ENCODE peak calls at places on chromosomes 13 and 19, in four cellular contexts. One of them, this sample, is unnamed. For H3K4me1, the result is how much of the 10 kb centered on the place peaks cover.

GRCh38 chr19:4183967-4184717 is 1.7 kb downstream of the ANKRD24 start:
- DNase-seq in Peyer's patch: no peak
- DNase-seq in HCT116: no peak
- DNase-seq in heart left ventricle: no peak
- DNase-seq in this sample: no peak

GRCh38 chr13:49292742-49293498 is 45.2 kb downstream of the CDADC1 start:
- DNase-seq in Peyer's patch: no peak
- DNase-seq in HCT116: no peak
- DNase-seq in heart left ventricle: peak
- DNase-seq in this sample: no peak

GRCh38 chr19:13597625-13598024 is 91.3 kb upstream of the CACNA1A start:
- DNase-seq in Peyer's patch: no peak
- DNase-seq in HCT116: peak
- DNase-seq in heart left ventricle: no peak
- DNase-seq in this sample: peak

GRCh38 chr13:35711909-35712308 is 235.4 kb upstream of the MAB21L1 start:
- DNase-seq in Peyer's patch: no peak
- DNase-seq in HCT116: no peak
- DNase-seq in heart left ventricle: no peak
- DNase-seq in this sample: no peak

GRCh38 chr13:44197791-44198770 is 175.5 kb upstream of the SERP2 start:
- DNase-seq in Peyer's patch: no peak
- DNase-seq in HCT116: no peak
- DNase-seq in heart left ventricle: no peak
- DNase-seq in this sample: no peak

GRCh38 chr13:105105471-105105870 is 1430.0 kb downstream of the EFNB2 start:
- DNase-seq in Peyer's patch: no peak
- DNase-seq in HCT116: no peak
- DNase-seq in heart left ventricle: no peak
- DNase-seq in this sample: no peak

GRCh38 chr13:29707876-29708543 is 112.5 kb upstream of the SLC7A1 start:
- DNase-seq in Peyer's patch: no peak
- DNase-seq in HCT116: peak
- DNase-seq in heart left ventricle: peak
- DNase-seq in this sample: peak

GRCh38 chr19:54653181-54653809 is 9.5 kb upstream of the LILRB4 start:
- DNase-seq in Peyer's patch: no peak
- DNase-seq in HCT116: peak
- DNase-seq in heart left ventricle: no peak
- DNase-seq in this sample: no peak

GRCh38 chr13:56736966-56737365 is 403.8 kb upstream of the PRR20A start:
- DNase-seq in Peyer's patch: no peak
- DNase-seq in HCT116: no peak
- DNase-seq in heart left ventricle: no peak
- DNase-seq in this sample: no peak

GRCh38 chr13:75721307-75721706 is 85.2 kb downstream of the LMO7 start:
- DNase-seq in Peyer's patch: no peak
- DNase-seq in HCT116: no peak
- DNase-seq in heart left ventricle: no peak
- DNase-seq in this sample: no peak

GRCh38 chr19:50564229-50565105 is 3.8 kb downstream of the LRRC4B start:
- DNase-seq in Peyer's patch: no peak
- DNase-seq in HCT116: no peak
- DNase-seq in heart left ventricle: no peak
- DNase-seq in this sample: no peak

GRCh38 chr13:107531816-107532215 is 683.5 kb downstream of the LIG4 start:
- DNase-seq in Peyer's patch: no peak
- DNase-seq in HCT116: no peak
- DNase-seq in heart left ventricle: no peak
- DNase-seq in this sample: no peak

GRCh38 chr13:58343081-58343480 is 711.5 kb downstream of the PCDH17 start:
- DNase-seq in Peyer's patch: no peak
- DNase-seq in HCT116: no peak
- DNase-seq in heart left ventricle: no peak
- DNase-seq in this sample: no peak

GRCh38 chr13:109760372-109760771 is 26.0 kb downstream of the IRS2 start:
- DNase-seq in Peyer's patch: no peak
- DNase-seq in HCT116: no peak
- DNase-seq in heart left ventricle: no peak
- DNase-seq in this sample: no peak

GRCh38 chr13:47457631-47458030 is 543.4 kb downstream of the SUCLA2 start:
- DNase-seq in Peyer's patch: no peak
- DNase-seq in HCT116: no peak
- DNase-seq in heart left ventricle: no peak
- DNase-seq in this sample: no peak

GRCh38 chr19:10021863-10022262 is 8.6 kb downstream of the RDH8 start:
- DNase-seq in Peyer's patch: no peak
- DNase-seq in HCT116: no peak
- DNase-seq in heart left ventricle: no peak
- DNase-seq in this sample: no peak

GRCh38 chr13:35953537-35954206 is 177.5 kb downstream of the DCLK1 start:
- DNase-seq in Peyer's patch: no peak
- DNase-seq in HCT116: peak
- DNase-seq in heart left ventricle: no peak
- DNase-seq in this sample: no peak

GRCh38 chr13:90700340-90700739 is 647.1 kb upstream of the MIR17HG start:
- DNase-seq in Peyer's patch: no peak
- DNase-seq in HCT116: no peak
- DNase-seq in heart left ventricle: no peak
- DNase-seq in this sample: no peak

GRCh38 chr13:51325837-51326236 is 13.7 kb upstream of the SERPINE3 start:
- DNase-seq in Peyer's patch: no peak
- DNase-seq in HCT116: no peak
- DNase-seq in heart left ventricle: no peak
- DNase-seq in this sample: no peak

GRCh38 chr19:33449799-33450198 is 71.8 kb downstream of the PEPD start:
- DNase-seq in Peyer's patch: no peak
- DNase-seq in HCT116: no peak
- DNase-seq in heart left ventricle: peak
- DNase-seq in this sample: no peak

GRCh38 chr13:64591981-64592380 is 2638.2 kb downstream of the PCDH9 start:
- DNase-seq in Peyer's patch: no peak
- DNase-seq in HCT116: no peak
- DNase-seq in heart left ventricle: no peak
- DNase-seq in this sample: no peak

GRCh38 chr19:44694184-44694579 is 4.8 kb upstream of the CEACAM16 start:
- DNase-seq in Peyer's patch: no peak
- DNase-seq in HCT116: no peak
- DNase-seq in heart left ventricle: no peak
- DNase-seq in this sample: peak

GRCh38 chr13:33352023-33352422 is 66.5 kb upstream of the STARD13 start:
- DNase-seq in Peyer's patch: no peak
- DNase-seq in HCT116: no peak
- DNase-seq in heart left ventricle: no peak
- DNase-seq in this sample: no peak

GRCh38 chr19:37997911-37998344 is 90.9 kb downstream of the SIPA1L3 start:
- DNase-seq in Peyer's patch: no peak
- DNase-seq in HCT116: peak
- DNase-seq in heart left ventricle: no peak
- DNase-seq in this sample: no peak

GRCh38 chr13:22648325-22648758 is 532.4 kb upstream of the SGCG start:
- DNase-seq in Peyer's patch: no peak
- DNase-seq in HCT116: no peak
- DNase-seq in heart left ventricle: no peak
- DNase-seq in this sample: no peak

GRCh38 chr19:13373599-13373998 is 132.7 kb downstream of the CACNA1A start:
- DNase-seq in Peyer's patch: no peak
- DNase-seq in HCT116: no peak
- DNase-seq in heart left ventricle: no peak
- DNase-seq in this sample: no peak

GRCh38 chr13:36297600-36298338 is at the start of gene CCDC169:
- DNase-seq in Peyer's patch: peak
- DNase-seq in HCT116: no peak
- DNase-seq in heart left ventricle: peak
- DNase-seq in this sample: peak

GRCh38 chr19:16625183-16625958 is 2.6 kb downstream of the MED26 start:
- DNase-seq in Peyer's patch: no peak
- DNase-seq in HCT116: no peak
- DNase-seq in heart left ventricle: no peak
- DNase-seq in this sample: no peak

GRCh38 chr19:17576758-17577532 is 21.5 kb downstream of the COLGALT1 start:
- DNase-seq in Peyer's patch: peak
- DNase-seq in HCT116: peak
- DNase-seq in heart left ventricle: no peak
- DNase-seq in this sample: no peak

GRCh38 chr19:49210901-49211451 is 53.4 kb downstream of the TRPM4 start:
- DNase-seq in Peyer's patch: no peak
- DNase-seq in HCT116: no peak
- DNase-seq in heart left ventricle: no peak
- DNase-seq in this sample: no peak
- H3K4me3 ChIP-seq in Peyer's patch: peak
- H3K4me3 ChIP-seq in HCT116: no peak
- H3K4me3 ChIP-seq in heart left ventricle: no peak
- H3K4me3 ChIP-seq in this sample: no peak

GRCh38 chr13:40679586-40679985 is 13.1 kb upstream of the FOXO1 start:
- DNase-seq in Peyer's patch: no peak
- DNase-seq in HCT116: no peak
- DNase-seq in heart left ventricle: no peak
- DNase-seq in this sample: no peak

GRCh38 chr13:40676007-40676406 is 9.6 kb upstream of the FOXO1 start:
- DNase-seq in Peyer's patch: no peak
- DNase-seq in HCT116: no peak
- DNase-seq in heart left ventricle: no peak
- DNase-seq in this sample: no peak

GRCh38 chr13:40680659-40681323 is 14.3 kb upstream of the FOXO1 start:
- DNase-seq in Peyer's patch: no peak
- DNase-seq in HCT116: no peak
- DNase-seq in heart left ventricle: no peak
- DNase-seq in this sample: no peak

GRCh38 chr13:40673414-40673813 is 7.0 kb upstream of the FOXO1 start:
- DNase-seq in Peyer's patch: no peak
- DNase-seq in HCT116: no peak
- DNase-seq in heart left ventricle: no peak
- DNase-seq in this sample: no peak

GRCh38 chr13:40677064-40677463 is 10.6 kb upstream of the FOXO1 start:
- DNase-seq in Peyer's patch: no peak
- DNase-seq in HCT116: no peak
- DNase-seq in heart left ventricle: no peak
- DNase-seq in this sample: no peak
- H3K27ac ChIP-seq in Peyer's patch: no peak
- H3K27ac ChIP-seq in HCT116: no peak
- H3K27ac ChIP-seq in heart left ventricle: no peak
- H3K27ac ChIP-seq in this sample: no peak

DNA sequence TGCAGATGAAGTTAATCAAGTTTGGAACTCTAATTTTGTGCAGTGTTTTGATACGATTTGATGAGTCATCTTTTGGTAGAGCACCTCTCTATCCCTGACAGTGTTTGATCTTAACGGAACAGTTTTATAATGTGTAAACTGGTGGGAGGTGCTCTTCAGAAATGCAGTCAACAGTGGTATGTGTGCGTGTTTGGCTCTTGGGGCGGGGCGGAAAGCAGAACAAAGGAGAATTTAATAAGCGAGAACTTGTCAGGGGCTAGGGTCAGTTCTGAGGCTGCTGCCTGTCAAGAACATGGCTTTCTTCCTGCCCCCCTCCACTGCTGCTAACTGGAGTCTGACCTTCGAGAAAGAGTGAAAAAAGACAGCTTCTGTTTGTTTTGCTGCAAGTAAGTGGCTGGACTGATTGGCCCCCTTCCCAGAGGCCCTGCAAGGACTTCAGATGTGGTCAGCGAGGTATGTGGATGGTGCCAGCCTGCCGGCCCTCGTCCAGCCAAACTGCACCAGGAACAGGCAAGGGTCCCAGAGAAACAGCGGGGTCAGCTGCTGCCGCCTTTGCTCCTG is 40.8 kb downstream of the BBC3 start:
- DNase-seq in Peyer's patch: peak
- DNase-seq in HCT116: peak
- DNase-seq in heart left ventricle: no peak
- DNase-seq in this sample: peak
- H3K4me1 ChIP-seq in Peyer's patch: under half
- H3K4me1 ChIP-seq in HCT116: half or more
- H3K4me1 ChIP-seq in heart left ventricle: under half
- H3K4me1 ChIP-seq in this sample: under half

GRCh38 chr19:2428027-2428690 is 773 bp upstream of the TIMM13 start:
- DNase-seq in Peyer's patch: peak
- DNase-seq in HCT116: no peak
- DNase-seq in heart left ventricle: no peak
- DNase-seq in this sample: no peak
- H3K4me3 ChIP-seq in Peyer's patch: peak
- H3K4me3 ChIP-seq in HCT116: peak
- H3K4me3 ChIP-seq in heart left ventricle: peak
- H3K4me3 ChIP-seq in this sample: peak

GRCh38 chr13:45295536-45295935 is 45.4 kb downstream of the TPT1 start:
- DNase-seq in Peyer's patch: no peak
- DNase-seq in HCT116: no peak
- DNase-seq in heart left ventricle: no peak
- DNase-seq in this sample: no peak
- H3K27ac ChIP-seq in Peyer's patch: no peak
- H3K27ac ChIP-seq in HCT116: no peak
- H3K27ac ChIP-seq in heart left ventricle: no peak
- H3K27ac ChIP-seq in this sample: no peak

GRCh38 chr19:6801397-6802086 is 29.0 kb downstream of the VAV1 start:
- DNase-seq in Peyer's patch: peak
- DNase-seq in HCT116: peak
- DNase-seq in heart left ventricle: peak
- DNase-seq in this sample: peak

GRCh38 chr19:6802336-6803035 is 30.0 kb downstream of the VAV1 start:
- DNase-seq in Peyer's patch: no peak
- DNase-seq in HCT116: peak
- DNase-seq in heart left ventricle: no peak
- DNase-seq in this sample: peak

GRCh38 chr19:6796278-6796677 is 23.8 kb downstream of the VAV1 start:
- DNase-seq in Peyer's patch: no peak
- DNase-seq in HCT116: no peak
- DNase-seq in heart left ventricle: no peak
- DNase-seq in this sample: no peak

GRCh38 chr19:6803036-6803404 is 30.5 kb downstream of the VAV1 start:
- DNase-seq in Peyer's patch: no peak
- DNase-seq in HCT116: no peak
- DNase-seq in heart left ventricle: no peak
- DNase-seq in this sample: no peak

GRCh38 chr19:6800991-6801396 is 28.5 kb downstream of the VAV1 start:
- DNase-seq in Peyer's patch: no peak
- DNase-seq in HCT116: peak
- DNase-seq in heart left ventricle: no peak
- DNase-seq in this sample: peak
- H3K4me1 ChIP-seq in Peyer's patch: under half
- H3K4me1 ChIP-seq in HCT116: under half
- H3K4me1 ChIP-seq in heart left ventricle: under half
- H3K4me1 ChIP-seq in this sample: under half

DNA sequence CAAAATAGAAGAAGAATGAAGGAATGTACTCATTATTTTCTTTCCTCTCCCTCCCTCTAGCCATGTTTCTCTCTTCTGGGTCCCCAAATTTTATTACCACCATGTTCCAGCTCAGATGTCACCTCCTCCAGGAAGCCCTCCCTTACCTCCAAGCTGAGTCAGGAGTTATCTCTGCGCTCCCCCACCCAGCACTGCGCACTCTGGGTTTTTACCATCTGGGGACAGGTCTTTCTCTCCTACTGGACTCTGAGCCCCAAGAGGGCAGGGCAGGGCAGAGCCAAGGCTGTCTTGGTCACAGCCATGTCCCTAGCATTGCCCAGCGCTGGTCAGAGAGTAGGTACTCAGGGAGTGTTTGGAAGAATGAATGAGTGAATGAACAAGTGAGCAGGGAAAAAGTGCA is 2.9 kb downstream of the GNG8 start:
- DNase-seq in Peyer's patch: no peak
- DNase-seq in HCT116: no peak
- DNase-seq in heart left ventricle: no peak
- DNase-seq in this sample: no peak
- H3K4me3 ChIP-seq in Peyer's patch: no peak
- H3K4me3 ChIP-seq in HCT116: no peak
- H3K4me3 ChIP-seq in heart left ventricle: no peak
- H3K4me3 ChIP-seq in this sample: peak